ENCODE peak calls at places on chromosomes 2 and 18, in four cellular contexts. One of them, this sample, is unnamed.

GRCh38 chr18:59699750-59700534 is 2.7 kb upstream of the CCBE1 start:
- DNase-seq in left lung: no peak
- DNase-seq in Caco-2: no peak
- DNase-seq in NCI-H2029: no peak
- DNase-seq in this sample: no peak

GRCh38 chr18:58541137-58541788 is 87.6 kb downstream of the ALPK2 start:
- DNase-seq in left lung: no peak
- DNase-seq in Caco-2: no peak
- DNase-seq in NCI-H2029: no peak
- DNase-seq in this sample: peak

GRCh38 chr18:5770176-5770575 is 125.1 kb downstream of the TMEM200C start:
- DNase-seq in left lung: no peak
- DNase-seq in Caco-2: no peak
- DNase-seq in NCI-H2029: no peak
- DNase-seq in this sample: no peak

GRCh38 chr2:96819101-96819875 is 3.2 kb downstream of the CNNM3 start:
- DNase-seq in left lung: peak
- DNase-seq in Caco-2: peak
- DNase-seq in NCI-H2029: peak
- DNase-seq in this sample: no peak

GRCh38 chr2:40037303-40037702 is 258.2 kb upstream of the THUMPD2 start:
- DNase-seq in left lung: peak
- DNase-seq in Caco-2: no peak
- DNase-seq in NCI-H2029: no peak
- DNase-seq in this sample: no peak

GRCh38 chr18:8847900-8848299 is 142.5 kb downstream of the MTCL1 start:
- DNase-seq in left lung: no peak
- DNase-seq in Caco-2: no peak
- DNase-seq in NCI-H2029: no peak
- DNase-seq in this sample: no peak

GRCh38 chr2:62319061-62319460 is 123.1 kb downstream of the B3GNT2 start:
- DNase-seq in left lung: no peak
- DNase-seq in Caco-2: no peak
- DNase-seq in NCI-H2029: no peak
- DNase-seq in this sample: no peak

GRCh38 chr2:72803151-72803550 is 22.7 kb downstream of the EXOC6B start:
- DNase-seq in left lung: no peak
- DNase-seq in Caco-2: no peak
- DNase-seq in NCI-H2029: no peak
- DNase-seq in this sample: no peak

GRCh38 chr2:195486987-195487644 is 169.9 kb upstream of the SLC39A10 start:
- DNase-seq in left lung: no peak
- DNase-seq in Caco-2: no peak
- DNase-seq in NCI-H2029: no peak
- DNase-seq in this sample: peak

GRCh38 chr2:6822394-6822793 is 43.3 kb downstream of the CMPK2 start:
- DNase-seq in left lung: no peak
- DNase-seq in Caco-2: no peak
- DNase-seq in NCI-H2029: no peak
- DNase-seq in this sample: no peak

GRCh38 chr2:230849633-230850357 is 14.9 kb upstream of the ITM2C start:
- DNase-seq in left lung: no peak
- DNase-seq in Caco-2: no peak
- DNase-seq in NCI-H2029: no peak
- DNase-seq in this sample: no peak

This sample was measured in NCI-H524.